ENCODE peak calls at places on chromosomes 11 and 22, in six cellular contexts. O is cardiac muscle cell, W is right atrium auricular region, Y is right lobe of liver, P is PC-9, J is HL-60. T is an unnamed sample.
A peak's percentile ranks its signal among the peaks of the same experiment; 100 is the strongest.

GRCh38 chr11:130070829-130071205 is 1.1 kb downstream of the APLP2 start:
- DNase-seq in W (no peak), J (no peak), Y (peak; percentile 55), O (peak; percentile 54), P (no peak), T (no peak)

GRCh38 chr11:114291847-114292680 is 4.1 kb upstream of the NNMT start:
- DNase-seq in W (no peak), O (no peak), P (no peak), Y (no peak), J (no peak), T (no peak)

GRCh38 chr11:17473071-17473744 is 3.4 kb downstream of the ABCC8 start:
- DNase-seq in W (no peak), P (no peak), O (peak; percentile 65), Y (no peak), J (no peak), T (no peak)

GRCh38 chr11:8597182-8597581 is 3.2 kb upstream of the STK33 start:
- DNase-seq in P (no peak), Y (no peak), W (no peak), O (no peak), J (peak; percentile 72), T (no peak)

GRCh38 chr11:23123766-23124165 is 263.5 kb upstream of the CCDC179 start:
- DNase-seq in W (no peak), P (no peak), J (no peak), O (no peak), Y (no peak), T (no peak)

GRCh38 chr11:47010192-47010591 is 73.6 kb downstream of the CSTPP1 start:
- DNase-seq in Y (no peak), P (no peak), J (no peak), W (no peak), O (no peak), T (no peak)

GRCh38 chr11:104899226-104899625 is 966 bp upstream of the CASP12 start:
- DNase-seq in W (no peak), J (no peak), Y (no peak), O (no peak), P (no peak), T (no peak)

GRCh38 chr11:116215471-116216113 is 557.2 kb downstream of the BUD13 start:
- DNase-seq in Y (peak; percentile 25), O (peak; percentile 20), P (no peak), W (no peak), J (no peak), T (no peak)

GRCh38 chr22:24938741-24939341 is 7.7 kb downstream of the LHFPL7 start:
- DNase-seq in O (peak; percentile 72), J (no peak), W (no peak), P (no peak), Y (no peak), T (no peak)

GRCh38 chr22:20035375-20036084 is 14.6 kb downstream of the TANGO2 start:
- DNase-seq in J (no peak), W (no peak), O (no peak), P (no peak), Y (peak; percentile 44), T (no peak)

GRCh38 chr22:20036119-20036518 is 15.2 kb downstream of the TANGO2 start:
- DNase-seq in P (no peak), Y (no peak), W (no peak), O (no peak), J (no peak), T (no peak)

GRCh38 chr22:20038574-20038973 is 17.7 kb downstream of the TANGO2 start:
- DNase-seq in P (no peak), Y (no peak), O (no peak), J (no peak), W (no peak), T (no peak)

GRCh38 chr22:20036535-20037392 is 15.9 kb downstream of the TANGO2 start:
- DNase-seq in O (no peak), P (no peak), W (no peak), J (no peak), Y (no peak), T (no peak)

GRCh38 chr22:20037419-20037818 is 16.5 kb downstream of the TANGO2 start:
- DNase-seq in Y (no peak), P (no peak), O (no peak), J (no peak), W (no peak), T (no peak)
- H3K27ac ChIP-seq in Y (no peak overlapping the region), P (no peak overlapping the region), O (no peak overlapping the region), J (no peak overlapping the region), W (no peak overlapping the region), T (no peak overlapping the region)

GRCh38 chr22:17780116-17780740 is 6.0 kb upstream of the BID start:
- DNase-seq in W (no peak), Y (no peak), O (no peak), J (no peak), P (no peak), T (no peak)

GRCh38 chr22:17782158-17782557 is 7.9 kb upstream of the BID start:
- DNase-seq in Y (no peak), O (no peak), W (no peak), P (no peak), J (no peak), T (no peak)

GRCh38 chr22:17781319-17782031 is 7.2 kb upstream of the BID start:
- DNase-seq in J (no peak), O (no peak), W (no peak), Y (no peak), P (peak; percentile 41), T (peak; percentile 36)

GRCh38 chr22:17779286-17780115 is 5.2 kb upstream of the BID start:
- DNase-seq in W (no peak), O (no peak), P (no peak), J (no peak), Y (no peak), T (no peak)

DNA sequence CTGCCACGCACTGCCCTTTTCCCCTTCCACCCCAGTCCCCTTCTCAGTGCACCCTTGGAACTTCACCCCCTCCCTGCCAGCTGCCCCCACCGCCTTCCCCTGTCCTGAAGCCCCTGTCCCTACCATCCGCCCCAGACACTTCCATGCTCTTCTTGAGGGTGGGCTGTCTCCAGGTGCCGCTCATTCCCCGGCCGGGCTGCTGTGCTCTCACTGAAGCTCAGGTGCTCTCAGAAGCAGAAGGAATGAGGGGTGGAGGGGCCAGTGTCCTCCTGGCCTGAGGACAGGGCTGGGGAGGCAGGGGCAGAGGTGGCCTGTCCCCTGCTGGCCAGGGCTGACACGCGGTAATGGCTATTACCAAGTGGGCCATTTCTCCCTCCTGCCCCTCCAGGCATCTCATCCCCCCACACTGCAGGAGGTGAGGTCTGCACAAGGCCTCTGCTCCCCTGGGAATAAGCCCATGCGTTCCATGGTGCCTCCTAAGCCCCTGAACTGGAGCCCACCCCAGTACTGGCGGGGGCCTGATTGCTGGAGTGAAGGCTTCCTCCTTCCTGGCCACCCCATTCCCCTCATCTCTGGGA is 6.6 kb upstream of the BID start:
- DNase-seq in Y (no peak), P (no peak), O (no peak), W (no peak), J (no peak), T (no peak)
- H3K27ac ChIP-seq in Y (no peak overlapping the region), P (no peak overlapping the region), O (no peak overlapping the region), W (no peak overlapping the region), J (peak overlapping the region; percentile 28), T (no peak overlapping the region)

GRCh38 chr11:11336664-11337063 is 16.4 kb downstream of the CSNK2A3 start:
- DNase-seq in O (no peak), Y (no peak), J (no peak), W (no peak), P (no peak), T (no peak)
- H3K27ac ChIP-seq in O (no peak overlapping the region), Y (no peak overlapping the region), J (no peak overlapping the region), W (no peak overlapping the region), P (no peak overlapping the region), T (no peak overlapping the region)

GRCh38 chr11:126012852-126013251 is 49.8 kb downstream of the CDON start:
- DNase-seq in W (no peak), J (no peak), Y (no peak), P (no peak), O (no peak), T (no peak)
- H3K27ac ChIP-seq in W (no peak overlapping the region), J (no peak overlapping the region), Y (no peak overlapping the region), P (no peak overlapping the region), O (no peak overlapping the region), T (no peak overlapping the region)

GRCh38 chr11:125941241-125941605 is 4.6 kb upstream of the VSIG10L2 start:
- DNase-seq in P (no peak), Y (no peak), W (peak; percentile 18), O (no peak), J (no peak), T (no peak)
- H3K27ac ChIP-seq in P (no peak overlapping the region), Y (no peak overlapping the region), W (peak overlapping the region; percentile 5), O (no peak overlapping the region), J (no peak overlapping the region), T (peak overlapping the region; percentile 48)

GRCh38 chr22:35985361-35985760 is 43.3 kb downstream of the RBFOX2 start:
- DNase-seq in Y (no peak), W (no peak), P (no peak), O (no peak), J (no peak), T (no peak)

GRCh38 chr22:35987994-35988393 is 40.6 kb downstream of the RBFOX2 start:
- DNase-seq in O (no peak), W (no peak), P (no peak), J (no peak), Y (no peak), T (no peak)

GRCh38 chr22:35984776-35985175 is 43.8 kb downstream of the RBFOX2 start:
- DNase-seq in W (no peak), J (no peak), Y (no peak), P (no peak), O (no peak), T (no peak)

GRCh38 chr22:35986085-35986484 is 42.5 kb downstream of the RBFOX2 start:
- DNase-seq in Y (no peak), J (no peak), O (no peak), W (no peak), P (no peak), T (no peak)

GRCh38 chr22:35987487-35987886 is 41.1 kb downstream of the RBFOX2 start:
- DNase-seq in J (no peak), O (no peak), W (no peak), Y (no peak), P (no peak), T (no peak)
- H3K27ac ChIP-seq in J (no peak overlapping the region), O (no peak overlapping the region), W (no peak overlapping the region), Y (peak overlapping the region; percentile 0), P (peak overlapping the region; percentile 5), T (no peak overlapping the region)